ENCODE peak calls at places on chromosomes 1 and 21, in six cellular contexts. P is neural progenitor cell, O is HCT116, H is MM.1S, L is OCI-LY7, S is PC-3. B is an unnamed sample.

GRCh38 chr1:62962794-62963776 is 179.2 kb downstream of the ATG4C start:
- DNase-seq in P (peak; percentile 84), L (peak; percentile 18), S (peak; percentile 49), O (peak; percentile 24), H (peak; percentile 51), B (peak; percentile 62)

GRCh38 chr1:223243441-223244050 is 100.5 kb upstream of the TLR5 start:
- DNase-seq in S (no peak), O (no peak), L (no peak), P (peak; percentile 65), H (no peak), B (no peak)

GRCh38 chr1:156815851-156816536 is 654 bp downstream of the SH2D2A start:
- DNase-seq in O (no peak), P (no peak), L (no peak), H (no peak), S (peak; percentile 52), B (no peak)

GRCh38 chr1:52574594-52574993 is 21.7 kb upstream of the TUT4 start:
- DNase-seq in P (no peak), H (no peak), L (no peak), O (peak; percentile 76), S (peak; percentile 94), B (peak; percentile 61)

GRCh38 chr1:48036693-48037386 is 39.7 kb upstream of the TRABD2B start:
- DNase-seq in H (no peak), S (peak; percentile 36), P (no peak), L (no peak), O (no peak), B (peak; percentile 48)

GRCh38 chr1:109475261-109475660 is 8.4 kb upstream of the ATXN7L2 start:
- DNase-seq in O (no peak), S (no peak), H (no peak), L (no peak), P (no peak), B (no peak)

GRCh38 chr1:26044971-26045711 is 777 bp downstream of the SLC30A2 start:
- DNase-seq in O (no peak), L (no peak), P (peak; percentile 31), S (no peak), H (no peak), B (peak; percentile 47)

GRCh38 chr1:61332196-61332753 is 249.9 kb downstream of the NFIA start:
- DNase-seq in P (no peak), L (no peak), O (no peak), H (peak; percentile 12), S (no peak), B (no peak)

GRCh38 chr1:85019989-85020388 is 23.1 kb upstream of the MCOLN2 start:
- DNase-seq in P (no peak), S (no peak), O (no peak), H (no peak), L (no peak), B (peak; percentile 4)

GRCh38 chr1:183812686-183813569 is 8.0 kb downstream of the RGL1 start:
- DNase-seq in S (no peak), P (peak; percentile 52), H (no peak), L (no peak), O (no peak), B (peak; percentile 48)

GRCh38 chr1:22893292-22893691 is 79.4 kb downstream of the LACTBL1 start:
- DNase-seq in P (no peak), S (no peak), H (no peak), L (no peak), O (no peak), B (no peak)

GRCh38 chr1:184685116-184685515 is 69.5 kb downstream of the EDEM3 start:
- DNase-seq in H (peak; percentile 98), L (peak; percentile 75), S (no peak), P (no peak), O (no peak), B (no peak)

GRCh38 chr1:15627343-15627988 is 10.2 kb downstream of the DDI2 start:
- DNase-seq in L (no peak), S (no peak), H (peak; percentile 34), P (no peak), O (no peak), B (no peak)

GRCh38 chr1:87398644-87399043 is 70.0 kb downstream of the LMO4 start:
- DNase-seq in S (peak; percentile 84), O (no peak), H (no peak), L (no peak), P (no peak), B (no peak)

GRCh38 chr1:31799196-31799894 is 16.5 kb downstream of the SPOCD1 start:
- DNase-seq in H (no peak), L (no peak), P (no peak), S (no peak), O (no peak), B (no peak)

DNA sequence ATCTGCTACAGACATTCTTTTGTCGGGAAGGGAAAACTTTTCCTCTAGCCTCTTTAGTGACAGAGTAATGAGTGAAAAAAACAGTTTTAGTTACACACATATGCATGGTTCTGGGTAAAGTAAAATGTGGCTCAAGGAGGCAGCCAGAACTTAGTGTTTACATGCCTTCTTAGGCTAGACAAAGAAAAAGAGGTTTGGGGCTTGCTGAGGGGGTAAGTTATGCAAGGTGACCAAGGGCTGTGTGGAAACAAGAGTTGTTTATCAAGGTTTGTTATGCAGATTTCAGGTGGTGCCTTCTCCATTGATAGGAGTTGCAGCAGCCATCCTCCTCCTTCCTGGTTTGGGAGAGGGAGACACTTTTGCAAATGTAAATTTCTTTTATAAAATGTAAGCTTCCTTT is 66.5 kb upstream of the RAB3GAP2 start:
- DNase-seq in S (no peak), O (no peak), P (no peak), H (no peak), L (no peak), B (no peak)
- H3K27ac ChIP-seq in S (no peak overlapping the region), O (no peak overlapping the region), P (no peak overlapping the region), H (no peak overlapping the region), L (no peak overlapping the region), B (no peak overlapping the region)

GRCh38 chr1:186541003-186541402 is 80.1 kb upstream of the PDC start:
- DNase-seq in O (no peak), S (no peak), L (no peak), P (no peak), H (no peak), B (no peak)
- H3K4me3 ChIP-seq in O (no peak overlapping the region), S (no peak overlapping the region), L (no peak overlapping the region), P (no peak overlapping the region), H (no peak overlapping the region), B (no peak overlapping the region)

DNA sequence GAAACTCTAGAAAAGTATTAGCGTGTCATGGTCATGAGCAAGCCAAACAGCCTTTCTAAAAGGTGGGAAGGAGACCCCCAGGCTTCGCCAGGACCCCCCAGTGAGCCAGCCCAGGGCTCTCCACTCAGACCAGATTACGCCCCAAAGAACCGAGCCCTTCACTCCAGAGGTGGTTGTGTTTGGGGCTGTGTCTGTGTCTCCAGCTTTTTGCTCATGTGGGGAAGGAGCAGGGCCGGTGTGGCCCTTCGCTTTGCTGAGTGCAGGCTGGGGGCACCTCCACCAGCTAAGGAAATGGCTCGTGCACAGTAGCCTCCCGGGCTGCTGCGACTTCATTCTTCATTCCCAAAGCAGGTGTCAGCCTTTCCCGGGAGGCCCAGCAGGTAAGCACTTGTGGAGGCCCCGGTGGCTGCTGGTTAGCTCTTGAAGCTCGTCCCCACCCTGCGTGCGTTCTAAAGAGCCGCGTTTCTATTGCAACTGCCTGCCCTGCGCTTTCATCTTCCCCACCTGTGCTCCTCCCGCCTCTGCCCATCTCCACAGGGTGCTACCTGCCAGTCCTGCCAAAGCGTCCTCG is 531 bp downstream of the TSPEAR start:
- DNase-seq in H (no peak), S (no peak), P (peak; percentile 30), O (no peak), L (no peak), B (peak; percentile 62)
- TF ChIP-seq EZH2phosphoT487 in H (no peak), S (no peak), P (no peak), O (no peak), L (no peak), B (peak; percentile 39)

GRCh38 chr1:203462143-203462542 is 13.5 kb upstream of the PRELP start:
- DNase-seq in H (no peak), S (no peak), L (no peak), P (no peak), O (no peak), B (no peak)
- H3K27ac ChIP-seq in H (peak overlapping the region; percentile 47), S (no peak overlapping the region), L (peak overlapping the region; percentile 28), P (no peak overlapping the region), O (no peak overlapping the region), B (no peak overlapping the region)

B was measured in hepatocyte.